ENCODE peak calls at places on chromosomes 1 and 21, in five cellular contexts. One of them, this sample, is unnamed.

GRCh38 chr1:230300322-230301301 is 125.5 kb downstream of the PGBD5 start:
- DNase-seq in T-helper 2 cell: no peak
- DNase-seq in EL: no peak
- DNase-seq in ovary: no peak
- DNase-seq in progenitor cell of endocrine pancreas: no peak
- DNase-seq in this sample: no peak

GRCh38 chr1:43027977-43028376 is 69.3 kb upstream of the SLC2A1 start:
- DNase-seq in progenitor cell of endocrine pancreas: no peak
- DNase-seq in ovary: no peak
- DNase-seq in EL: no peak
- DNase-seq in T-helper 2 cell: no peak
- DNase-seq in this sample: no peak

GRCh38 chr1:48767957-48768510 is 8.7 kb downstream of the BEND5 start:
- DNase-seq in ovary: no peak
- DNase-seq in EL: no peak
- DNase-seq in T-helper 2 cell: no peak
- DNase-seq in progenitor cell of endocrine pancreas: no peak
- DNase-seq in this sample: no peak

GRCh38 chr1:214584805-214585766 is 17.9 kb upstream of the CENPF start:
- DNase-seq in T-helper 2 cell: no peak
- DNase-seq in ovary: no peak
- DNase-seq in progenitor cell of endocrine pancreas: no peak
- DNase-seq in EL: peak
- DNase-seq in this sample: peak

GRCh38 chr1:2378441-2378851 is 12.9 kb downstream of the MORN1 start:
- DNase-seq in EL: no peak
- DNase-seq in T-helper 2 cell: no peak
- DNase-seq in progenitor cell of endocrine pancreas: no peak
- DNase-seq in ovary: peak
- DNase-seq in this sample: no peak

GRCh38 chr1:58715108-58715507 is 15.2 kb upstream of the MYSM1 start:
- DNase-seq in ovary: no peak
- DNase-seq in T-helper 2 cell: no peak
- DNase-seq in EL: no peak
- DNase-seq in progenitor cell of endocrine pancreas: no peak
- DNase-seq in this sample: no peak

GRCh38 chr1:208044568-208045241 is 133.8 kb upstream of the CD34 start:
- DNase-seq in T-helper 2 cell: no peak
- DNase-seq in EL: no peak
- DNase-seq in progenitor cell of endocrine pancreas: no peak
- DNase-seq in ovary: no peak
- DNase-seq in this sample: no peak

GRCh38 chr21:38352536-38353219 is 95.9 kb downstream of the KCNJ15 start:
- DNase-seq in ovary: peak
- DNase-seq in progenitor cell of endocrine pancreas: peak
- DNase-seq in EL: peak
- DNase-seq in T-helper 2 cell: no peak
- DNase-seq in this sample: peak

GRCh38 chr1:54951810-54952226 is 28.6 kb upstream of the TMEM61 start:
- DNase-seq in progenitor cell of endocrine pancreas: no peak
- DNase-seq in ovary: no peak
- DNase-seq in T-helper 2 cell: no peak
- DNase-seq in EL: no peak
- DNase-seq in this sample: no peak

GRCh38 chr1:58781541-58782307 is 2.1 kb downstream of the JUN start:
- DNase-seq in EL: peak
- DNase-seq in T-helper 2 cell: peak
- DNase-seq in progenitor cell of endocrine pancreas: peak
- DNase-seq in ovary: peak
- DNase-seq in this sample: peak

GRCh38 chr1:9655127-9655723 is 3.7 kb downstream of the PIK3CD start:
- DNase-seq in progenitor cell of endocrine pancreas: no peak
- DNase-seq in T-helper 2 cell: peak
- DNase-seq in ovary: no peak
- DNase-seq in EL: no peak
- DNase-seq in this sample: peak

GRCh38 chr1:219316066-219316465 is 142.4 kb downstream of the LYPLAL1 start:
- DNase-seq in ovary: no peak
- DNase-seq in EL: no peak
- DNase-seq in T-helper 2 cell: no peak
- DNase-seq in progenitor cell of endocrine pancreas: no peak
- DNase-seq in this sample: no peak

GRCh38 chr21:46033410-46034404 is 52.1 kb downstream of the COL6A1 start:
- DNase-seq in T-helper 2 cell: no peak
- DNase-seq in ovary: peak
- DNase-seq in progenitor cell of endocrine pancreas: no peak
- DNase-seq in EL: no peak
- DNase-seq in this sample: no peak

This sample was measured in GM10248.